ENCODE peak calls at places on chromosome 6, in four cellular contexts. D is foreskin fibroblast, A is Daoy, U is epithelial cell of esophagus. W is an unnamed sample.

GRCh38 chr6:53437557-53438202 is 88.9 kb upstream of the ELOVL5 start:
- DNase-seq in D (peak; percentile 82), A (peak; percentile 78), U (peak; percentile 81), W (no peak)

GRCh38 chr6:116051244-116051643 is 9.4 kb downstream of the FRK start:
- DNase-seq in D (no peak), A (no peak), U (no peak), W (no peak)

GRCh38 chr6:138592698-138593097 is 93.4 kb upstream of the NHSL1 start:
- DNase-seq in D (no peak), A (no peak), U (no peak), W (no peak)

GRCh38 chr6:72367439-72367838 is 254.4 kb upstream of the KCNQ5 start:
- DNase-seq in D (no peak), A (no peak), U (no peak), W (no peak)

GRCh38 chr6:160024152-160024551 is 55.3 kb downstream of the IGF2R start:
- DNase-seq in D (no peak), A (no peak), U (no peak), W (no peak)

GRCh38 chr6:43944908-43945777 is 175.1 kb downstream of the VEGFA start:
- DNase-seq in D (peak; percentile 26), A (no peak), U (no peak), W (no peak)

GRCh38 chr6:6178795-6179194 is 141.7 kb downstream of the F13A1 start:
- DNase-seq in D (no peak), A (no peak), U (no peak), W (no peak)

GRCh38 chr6:79215233-79215824 is 19.2 kb downstream of the HMGN3 start:
- DNase-seq in D (peak; percentile 31), A (no peak), U (no peak), W (no peak)

GRCh38 chr6:109315331-109316129 is 66.7 kb downstream of the CD164 start:
- DNase-seq in D (peak; percentile 28), A (no peak), U (no peak), W (no peak)

GRCh38 chr6:43709654-43710303 is 22.2 kb upstream of the MRPS18A start:
- DNase-seq in D (no peak), A (no peak), U (no peak), W (no peak)